ENCODE peak calls at places on chromosomes 7 and 10, in four cellular contexts. One of them, this sample, is unnamed.

GRCh38 chr7:45259966-45260646 is 102.5 kb downstream of the RAMP3 start:
- DNase-seq in Daoy: peak; percentile 70
- DNase-seq in mammary epithelial cell: no peak
- DNase-seq in NCI-H524 treated with DMSO at 0.1 percent for 48 hours: peak; percentile 18
- DNase-seq in this sample: peak; percentile 27

GRCh38 chr10:104076743-104077160 is 8.9 kb downstream of the COL17A1 start:
- DNase-seq in NCI-H524 treated with DMSO at 0.1 percent for 48 hours: no peak
- DNase-seq in Daoy: peak; percentile 37
- DNase-seq in mammary epithelial cell: no peak
- DNase-seq in this sample: no peak

GRCh38 chr7:150377116-150377979 is 1.8 kb upstream of the ZNF775 start:
- DNase-seq in NCI-H524 treated with DMSO at 0.1 percent for 48 hours: no peak
- DNase-seq in Daoy: no peak
- DNase-seq in mammary epithelial cell: no peak
- DNase-seq in this sample: no peak

GRCh38 chr7:87628780-87629569 is 777 bp downstream of the RUNDC3B start:
- DNase-seq in mammary epithelial cell: peak; percentile 49
- DNase-seq in Daoy: peak; percentile 27
- DNase-seq in NCI-H524 treated with DMSO at 0.1 percent for 48 hours: no peak
- DNase-seq in this sample: peak; percentile 26

GRCh38 chr10:59432207-59432900 is 70.0 kb upstream of the FAM13C start:
- DNase-seq in NCI-H524 treated with DMSO at 0.1 percent for 48 hours: no peak
- DNase-seq in Daoy: no peak
- DNase-seq in mammary epithelial cell: peak; percentile 67
- DNase-seq in this sample: no peak

GRCh38 chr7:157432541-157432956 is 95.7 kb downstream of the DNAJB6 start:
- DNase-seq in mammary epithelial cell: peak; percentile 63
- DNase-seq in NCI-H524 treated with DMSO at 0.1 percent for 48 hours: no peak
- DNase-seq in Daoy: peak; percentile 89
- DNase-seq in this sample: no peak

GRCh38 chr10:129533281-129533680 is 66.2 kb downstream of the MGMT start:
- DNase-seq in Daoy: no peak
- DNase-seq in NCI-H524 treated with DMSO at 0.1 percent for 48 hours: no peak
- DNase-seq in mammary epithelial cell: no peak
- DNase-seq in this sample: no peak

GRCh38 chr10:123472606-123473005 is 193.5 kb upstream of the GPR26 start:
- DNase-seq in Daoy: no peak
- DNase-seq in mammary epithelial cell: no peak
- DNase-seq in NCI-H524 treated with DMSO at 0.1 percent for 48 hours: no peak
- DNase-seq in this sample: peak; percentile 22

GRCh38 chr10:86218160-86218559 is 148.4 kb downstream of the GRID1 start:
- DNase-seq in NCI-H524 treated with DMSO at 0.1 percent for 48 hours: no peak
- DNase-seq in Daoy: no peak
- DNase-seq in mammary epithelial cell: no peak
- DNase-seq in this sample: peak; percentile 28

GRCh38 chr10:110859206-110859946 is 12.4 kb upstream of the PDCD4 start:
- DNase-seq in mammary epithelial cell: no peak
- DNase-seq in Daoy: no peak
- DNase-seq in NCI-H524 treated with DMSO at 0.1 percent for 48 hours: no peak
- DNase-seq in this sample: no peak

This sample was measured in MG63.